ENCODE peak calls at places on chromosomes 13 and 19, in nine cellular contexts. J, G, K, M, A, B, C, F and T are unnamed samples.

GRCh38 chr13:46134961-46135522 is 30.2 kb upstream of the CPB2 start:
- DNase-seq in J (no peak), G (no peak), K (no peak), M (peak), A (no peak), B (peak), C (no peak), F (peak), T (no peak)

GRCh38 chr19:49766938-49767315 is at the start of gene AP2A1:
- DNase-seq in J (no peak), G (no peak), K (no peak), M (no peak), A (no peak), B (no peak), C (no peak), F (no peak), T (no peak)

GRCh38 chr19:51651216-51651846 is 4.7 kb upstream of the SIGLEC14 start:
- DNase-seq in J (no peak), G (no peak), K (no peak), M (no peak), A (no peak), B (no peak), C (no peak), F (no peak), T (no peak)

GRCh38 chr13:75558130-75558840 is 8.7 kb downstream of the UCHL3 start:
- DNase-seq in J (no peak), G (no peak), K (no peak), M (no peak), A (no peak), B (no peak), C (no peak), F (no peak), T (no peak)

GRCh38 chr13:46388308-46388707 is 1.3 kb upstream of the RUBCNL start:
- DNase-seq in J (no peak), G (no peak), K (no peak), M (no peak), A (no peak), B (no peak), C (no peak), F (no peak), T (no peak)

GRCh38 chr13:82833928-82834327 is 1048.3 kb downstream of the SLITRK1 start:
- DNase-seq in J (no peak), G (peak), K (no peak), M (no peak), A (no peak), B (no peak), C (no peak), F (no peak), T (no peak)

GRCh38 chr19:45994456-45994988 is 745 bp upstream of the CCDC61 start:
- DNase-seq in J (no peak), G (no peak), K (no peak), M (no peak), A (no peak), B (no peak), C (no peak), F (no peak), T (no peak)

GRCh38 chr19:43784981-43785808 is 4.4 kb upstream of the KCNN4 start:
- DNase-seq in J (peak), G (peak), K (peak), M (peak), A (peak), B (peak), C (peak), F (peak), T (no peak)